ENCODE peak calls at places on chromosome 18, in four cellular contexts. V is T-helper 17 cell; Q is left lung; D is activated CD8-positive, alpha-beta memory T cell treated with anti-CD3 and anti-CD28 coated beads, Interleukin-2, amount 10 ng/mL, durations not matched to agents 7 days and 5 days. Z is an unnamed sample.
A peak's percentile ranks its signal among the peaks of the same experiment; 100 is the strongest.

GRCh38 chr18:12106516-12106915 is 12.9 kb downstream of the ANKRD62 start:
- ATAC-seq in D (no peak), V (no peak), Q (no peak), Z (no peak)

GRCh38 chr18:52903858-52904257 is 563.9 kb downstream of the DCC start:
- ATAC-seq in Q (peak; percentile 82), D (no peak), V (no peak), Z (no peak)

GRCh38 chr18:13301691-13302469 is 83.3 kb downstream of the LDLRAD4 start:
- ATAC-seq in V (no peak), D (no peak), Q (no peak), Z (no peak)

GRCh38 chr18:12958478-12958877 is 10.7 kb downstream of the SEH1L start:
- ATAC-seq in D (no peak), Q (no peak), V (no peak), Z (no peak)

GRCh38 chr18:55833543-55833942 is 245.6 kb upstream of the TCF4 start:
- ATAC-seq in V (no peak), Q (peak; percentile 54), D (no peak), Z (no peak)

GRCh38 chr18:40672590-40672989 is 1282.4 kb upstream of the PIK3C3 start:
- ATAC-seq in V (no peak), Q (no peak), D (no peak), Z (no peak)

GRCh38 chr18:66143029-66143428 is 392.2 kb downstream of the CDH7 start:
- ATAC-seq in Q (no peak), V (no peak), D (no peak), Z (no peak)

GRCh38 chr18:58803978-58804377 is 60.7 kb upstream of the ZNF532 start:
- ATAC-seq in D (no peak), Q (no peak), V (no peak), Z (no peak)

GRCh38 chr18:63113899-63114565 is 205.5 kb downstream of the BCL2 start:
- ATAC-seq in V (peak; percentile 90), Q (no peak), D (no peak), Z (no peak)

GRCh38 chr18:8883409-8883668 is 178.0 kb downstream of the MTCL1 start:
- ATAC-seq in D (no peak), Q (no peak), V (no peak), Z (no peak)

GRCh38 chr18:28559511-28559910 is 382.6 kb upstream of the CDH2 start:
- ATAC-seq in Q (no peak), D (no peak), V (no peak), Z (no peak)

GRCh38 chr18:8966819-8967218 is 135.7 kb upstream of the NDUFV2 start:
- ATAC-seq in Q (no peak), D (no peak), V (no peak), Z (peak; percentile 59)

GRCh38 chr18:48855422-48856377 is 95.1 kb downstream of the SMAD7 start:
- ATAC-seq in V (peak; percentile 54), Q (peak; percentile 52), D (peak; percentile 95), Z (no peak)

GRCh38 chr18:44777429-44778192 is 96.9 kb downstream of the SETBP1 start:
- ATAC-seq in V (no peak), D (no peak), Q (no peak), Z (no peak)

GRCh38 chr18:59357928-59358327 is 1.1 kb downstream of the LMAN1 start:
- ATAC-seq in D (no peak), Q (peak; percentile 23), V (peak; percentile 15), Z (no peak)

GRCh38 chr18:74389161-74389927 is 67.8 kb downstream of the DIPK1C start:
- ATAC-seq in Q (no peak), V (no peak), D (no peak), Z (no peak)

GRCh38 chr18:36831139-36831538 is 2.2 kb downstream of the KIAA1328 start:
- ATAC-seq in D (no peak), V (no peak), Q (no peak), Z (no peak)

GRCh38 chr18:59087391-59087790 is 52.3 kb upstream of the SEC11C start:
- ATAC-seq in D (no peak), Q (no peak), V (peak; percentile 90), Z (no peak)

GRCh38 chr18:9055626-9056025 is 46.9 kb upstream of the NDUFV2 start:
- ATAC-seq in V (no peak), Q (peak; percentile 61), D (no peak), Z (no peak)

GRCh38 chr18:2534906-2535305 is 36.4 kb downstream of the METTL4 start:
- ATAC-seq in V (no peak), D (no peak), Q (no peak), Z (peak; percentile 75)

GRCh38 chr18:32346667-32347066 is 124.0 kb downstream of the GAREM1 start:
- ATAC-seq in D (no peak), Q (peak; percentile 55), V (no peak), Z (no peak)

GRCh38 chr18:61894751-61895524 is 2.1 kb upstream of the RNF152 start:
- ATAC-seq in D (no peak), Q (no peak), V (no peak), Z (no peak)

GRCh38 chr18:23191232-23191631 is 55.9 kb downstream of the CABLES1 start:
- ATAC-seq in Q (no peak), V (no peak), D (no peak), Z (no peak)

GRCh38 chr18:44878335-44878734 is 197.6 kb downstream of the SETBP1 start:
- ATAC-seq in D (no peak), Q (no peak), V (no peak), Z (no peak)

GRCh38 chr18:62928316-62928715 is 213.0 kb downstream of the PHLPP1 start:
- ATAC-seq in D (no peak), Q (no peak), V (no peak), Z (no peak)

GRCh38 chr18:38534073-38534472 is 968.5 kb upstream of the CELF4 start:
- ATAC-seq in Q (no peak), D (no peak), V (no peak), Z (no peak)

GRCh38 chr18:3790702-3791101 is 340.7 kb downstream of the TGIF1 start:
- ATAC-seq in Q (no peak), D (no peak), V (no peak), Z (no peak)

GRCh38 chr18:8049147-8049546 is 482.0 kb downstream of the PTPRM start:
- ATAC-seq in D (no peak), V (no peak), Q (peak; percentile 31), Z (no peak)

GRCh38 chr18:10343778-10344177 is 110.7 kb upstream of the APCDD1 start:
- ATAC-seq in V (no peak), D (no peak), Q (no peak), Z (no peak)

GRCh38 chr18:10047237-10047636 is 133.4 kb downstream of the VAPA start:
- ATAC-seq in D (no peak), V (no peak), Q (peak; percentile 27), Z (no peak)

GRCh38 chr18:79361766-79362522 is 33.8 kb upstream of the NFATC1 start:
- ATAC-seq in V (no peak), Q (no peak), D (no peak), Z (no peak)

GRCh38 chr18:11512096-11513030 is 97.0 kb upstream of the SLC35G4 start:
- ATAC-seq in D (no peak), V (no peak), Q (peak; percentile 26), Z (peak; percentile 16)

GRCh38 chr18:73118121-73118816 is 250.5 kb upstream of the NETO1 start:
- ATAC-seq in Q (no peak), D (no peak), V (no peak), Z (no peak)

GRCh38 chr18:23703057-23703986 is 14.1 kb downstream of the LAMA3 start:
- ATAC-seq in V (peak; percentile 87), Q (peak; percentile 91), D (no peak), Z (no peak)

GRCh38 chr18:67510831-67511230 is 5.7 kb downstream of the DSEL start:
- ATAC-seq in Q (no peak), V (no peak), D (no peak), Z (no peak)